ENCODE peak calls at places on chromosomes 3 and 15, in four cellular contexts. V, X, N and C are unnamed samples.

GRCh38 chr3:65597225-65597951 is 441.3 kb downstream of the MAGI1 start:
- DNase-seq in V (no peak), X (no peak), N (peak), C (no peak)

GRCh38 chr3:171514466-171514865 is 54.3 kb upstream of the TNIK start:
- DNase-seq in V (no peak), N (no peak), X (no peak), C (no peak)

GRCh38 chr3:10918011-10918410 is 74.5 kb upstream of the SLC6A1 start:
- DNase-seq in V (no peak), X (no peak), N (no peak), C (no peak)

GRCh38 chr3:159263750-159264561 is 462.1 kb downstream of the MFSD1 start:
- DNase-seq in N (no peak), V (no peak), X (no peak), C (no peak)

GRCh38 chr3:151919446-151919845 is 46.0 kb downstream of the SUCNR1 start:
- DNase-seq in V (no peak), N (no peak), X (peak), C (no peak)

GRCh38 chr3:78079514-78079913 is 1039.6 kb downstream of the ROBO2 start:
- DNase-seq in V (no peak), N (no peak), X (no peak), C (no peak)

GRCh38 chr3:140238646-140239314 is 303.8 kb downstream of the CLSTN2 start:
- DNase-seq in V (no peak), X (no peak), N (no peak), C (no peak)

GRCh38 chr3:56928379-56929068 is 126.8 kb upstream of the ARHGEF3 start:
- DNase-seq in N (no peak), V (no peak), X (no peak), C (no peak)

GRCh38 chr3:13019243-13019701 is 54.0 kb downstream of the IQSEC1 start:
- DNase-seq in N (no peak), X (no peak), V (no peak), C (no peak)

GRCh38 chr3:13544293-13544831 is 4.6 kb upstream of the FBLN2 start:
- DNase-seq in X (no peak), V (no peak), N (no peak), C (no peak)

GRCh38 chr3:178002113-178002512 is 534.1 kb upstream of the KCNMB2 start:
- DNase-seq in V (no peak), N (no peak), X (no peak), C (no peak)

GRCh38 chr3:177995733-177996085 is 540.5 kb upstream of the KCNMB2 start:
- DNase-seq in X (no peak), N (no peak), V (no peak), C (no peak)

GRCh38 chr3:178005961-178006360 is 530.3 kb upstream of the KCNMB2 start:
- DNase-seq in X (no peak), V (no peak), N (no peak), C (no peak)

GRCh38 chr3:178003756-178004155 is 532.5 kb upstream of the KCNMB2 start:
- DNase-seq in N (no peak), V (no peak), X (no peak), C (no peak)

DNA sequence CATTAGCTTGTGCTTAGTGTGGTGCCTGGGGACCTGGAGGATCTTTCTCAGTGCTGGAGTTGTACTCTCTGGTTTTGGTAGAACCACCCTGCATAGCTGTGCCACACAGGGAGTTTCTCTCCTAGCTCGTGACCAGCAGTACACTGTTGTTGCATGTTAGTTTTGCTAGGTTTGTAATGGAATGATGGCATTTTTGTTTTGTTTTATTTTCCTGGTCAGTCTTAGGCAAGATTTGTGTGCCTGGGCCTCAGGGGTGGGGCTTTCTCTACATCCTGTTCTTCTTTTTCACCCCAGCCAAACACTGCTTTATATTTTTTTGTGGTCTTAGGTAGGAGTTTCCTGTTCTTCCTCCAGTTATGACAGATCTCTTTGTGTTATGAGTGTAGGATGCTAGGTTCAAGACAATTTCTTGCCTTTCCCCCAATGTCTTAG is 534.5 kb upstream of the KCNMB2 start:
- DNase-seq in X (peak), V (no peak), N (no peak), C (no peak)
- TF ChIP-seq CTCF in X (no peak), V (no peak), N (no peak), C (no peak)

DNA sequence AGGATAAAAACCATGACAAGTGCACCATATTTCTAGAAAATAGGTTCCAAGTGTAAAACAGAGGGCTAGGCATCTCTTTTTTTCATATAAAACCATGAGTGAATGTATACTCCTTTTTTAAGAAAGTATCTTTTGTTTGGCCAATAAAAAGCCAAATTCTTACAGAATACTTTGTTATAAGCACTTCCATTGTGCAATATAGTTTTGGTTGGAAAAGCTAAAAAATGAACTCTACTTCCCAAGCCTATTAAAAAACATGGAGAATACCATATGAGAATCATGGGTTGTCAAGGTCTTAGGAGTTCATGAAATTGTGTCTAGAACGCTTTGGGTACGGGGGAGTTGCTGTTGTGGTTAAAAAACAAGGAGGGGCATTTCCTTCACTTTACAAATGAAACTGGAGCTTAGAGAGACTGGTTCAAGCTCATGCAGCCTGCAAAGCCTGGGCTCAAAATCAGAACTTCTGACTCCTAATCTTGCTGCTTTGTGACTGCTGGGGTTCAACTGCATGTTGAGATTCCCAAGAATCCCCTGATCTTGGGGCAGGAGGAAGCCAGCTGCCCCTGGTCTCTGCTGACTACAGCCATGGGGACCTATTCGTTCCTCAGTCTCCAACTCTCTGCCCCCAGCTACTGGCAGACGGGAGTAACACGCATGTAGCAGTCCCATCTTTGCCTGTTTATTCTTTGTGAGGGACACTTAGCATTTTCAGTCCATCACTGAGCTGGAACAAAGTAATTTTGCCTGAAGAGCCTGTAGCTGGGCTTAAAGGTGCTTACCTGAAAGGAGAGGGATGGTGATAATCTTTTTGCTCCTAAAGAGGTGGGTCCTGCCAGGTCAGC is 229.1 kb downstream of the CHST2 start:
- DNase-seq in N (no peak), X (no peak), V (no peak), C (no peak)
- TF ChIP-seq CTCF in N (no peak), X (no peak), V (no peak), C (no peak)

GRCh38 chr3:149493315-149494021 is 19.0 kb downstream of the TM4SF4 start:
- DNase-seq in N (no peak), V (peak), X (no peak), C (no peak)

GRCh38 chr3:149487598-149488197 is 13.2 kb downstream of the TM4SF4 start:
- DNase-seq in X (no peak), N (peak), V (no peak), C (no peak)

GRCh38 chr3:149490260-149490971 is 15.9 kb downstream of the TM4SF4 start:
- DNase-seq in V (no peak), X (no peak), N (no peak), C (no peak)

GRCh38 chr3:149486726-149487125 is 12.2 kb downstream of the TM4SF4 start:
- DNase-seq in V (no peak), N (no peak), X (no peak), C (no peak)

GRCh38 chr3:149489060-149489690 is 14.7 kb downstream of the TM4SF4 start:
- DNase-seq in X (no peak), V (peak), N (no peak), C (no peak)
- TF ChIP-seq CTCF in X (no peak), V (no peak), N (no peak), C (no peak)

GRCh38 chr3:5194341-5194740 is 6.8 kb downstream of the EDEM1 start:
- DNase-seq in V (no peak), X (no peak), N (no peak), C (no peak)
- TF ChIP-seq CTCF in V (no peak), X (no peak), N (no peak), C (no peak)

GRCh38 chr15:97875513-97876285 is 84.8 kb upstream of the ARRDC4 start:
- DNase-seq in X (no peak), V (no peak), N (peak), C (no peak)
- TF ChIP-seq CTCF in X (no peak), V (no peak), N (no peak), C (no peak)

GRCh38 chr3:134299888-134300206 is 49.2 kb upstream of the RYK start:
- DNase-seq in V (no peak), X (no peak), N (no peak), C (no peak)

GRCh38 chr3:134298281-134298680 is 47.6 kb upstream of the RYK start:
- DNase-seq in V (no peak), N (no peak), X (no peak), C (no peak)

GRCh38 chr3:134302674-134303073 is 52.0 kb upstream of the RYK start:
- DNase-seq in V (no peak), X (no peak), N (no peak), C (no peak)

GRCh38 chr3:134300520-134300919 is 49.9 kb upstream of the RYK start:
- DNase-seq in X (no peak), N (no peak), V (no peak), C (no peak)

GRCh38 chr3:134299185-134299887 is 48.7 kb upstream of the RYK start:
- DNase-seq in V (no peak), N (no peak), X (no peak), C (no peak)
- TF ChIP-seq CTCF in V (peak), N (peak), X (no peak), C (no peak)

GRCh38 chr3:207973-208372 is 11.4 kb downstream of the CHL1 start:
- DNase-seq in X (no peak), N (no peak), V (no peak), C (no peak)
- TF ChIP-seq CTCF in X (no peak), N (no peak), V (no peak), C (no peak)